ENCODE peak calls at places on chromosome 7, in seven cellular contexts. T is effector memory CD4-positive, alpha-beta T cell; I is A549; G is heart left ventricle; Z is neuronal stem cell; A is left lung; Y is psoas muscle. F is an unnamed sample.

GRCh38 chr7:114415054-114415997 is 711 bp downstream of the FOXP2 start:
- DNase-seq in T (no peak), I (no peak), G (no peak), Z (no peak), A (no peak), Y (no peak), F (no peak)

GRCh38 chr7:46786995-46787394 is 794.9 kb downstream of the TNS3 start:
- DNase-seq in T (no peak), I (no peak), G (no peak), Z (no peak), A (no peak), Y (no peak), F (no peak)

GRCh38 chr7:84705701-84706100 is 481.2 kb downstream of the SEMA3D start:
- DNase-seq in T (no peak), I (peak; percentile 26), G (no peak), Z (no peak), A (no peak), Y (no peak), F (no peak)

GRCh38 chr7:4962872-4963775 is 4.1 kb upstream of the MMD2 start:
- DNase-seq in T (no peak), I (no peak), G (no peak), Z (no peak), A (no peak), Y (no peak), F (no peak)

GRCh38 chr7:134454277-134454676 is 4.6 kb downstream of the AKR1B1 start:
- DNase-seq in T (no peak), I (no peak), G (no peak), Z (no peak), A (no peak), Y (no peak), F (no peak)

GRCh38 chr7:40733111-40733510 is 598.3 kb downstream of the SUGCT start:
- DNase-seq in T (no peak), I (peak; percentile 2), G (no peak), Z (no peak), A (no peak), Y (no peak), F (no peak)

GRCh38 chr7:43584200-43584586 is 1.3 kb downstream of the STK17A start:
- DNase-seq in T (no peak), I (peak; percentile 58), G (peak; percentile 34), Z (no peak), A (no peak), Y (no peak), F (no peak)

GRCh38 chr7:42144253-42145002 is 92.6 kb downstream of the GLI3 start:
- DNase-seq in T (no peak), I (no peak), G (no peak), Z (no peak), A (no peak), Y (no peak), F (no peak)

GRCh38 chr7:111951027-111951426 is 255.2 kb downstream of the DOCK4 start:
- DNase-seq in T (no peak), I (no peak), G (no peak), Z (no peak), A (no peak), Y (no peak), F (no peak)

GRCh38 chr7:64619705-64620104 is 46.2 kb upstream of the ZNF107 start:
- DNase-seq in T (no peak), I (no peak), G (no peak), Z (no peak), A (no peak), Y (no peak), F (no peak)

GRCh38 chr7:131040467-131040932 is 287.2 kb upstream of the MKLN1 start:
- DNase-seq in T (peak; percentile 48), I (peak; percentile 79), G (no peak), Z (peak; percentile 50), A (no peak), Y (no peak), F (no peak)

GRCh38 chr7:28708033-28708451 is 250.1 kb downstream of the TRIL start:
- DNase-seq in T (no peak), I (no peak), G (no peak), Z (no peak), A (no peak), Y (peak; percentile 58), F (no peak)

GRCh38 chr7:67841896-67842295 is 845.3 kb downstream of the TYW1 start:
- DNase-seq in T (no peak), I (no peak), G (no peak), Z (no peak), A (no peak), Y (no peak), F (no peak)

GRCh38 chr7:69757528-69757927 is 159.3 kb downstream of the AUTS2 start:
- DNase-seq in T (no peak), I (no peak), G (no peak), Z (no peak), A (no peak), Y (no peak), F (no peak)

GRCh38 chr7:136687693-136688322 is 180.6 kb upstream of the CHRM2 start:
- DNase-seq in T (no peak), I (peak; percentile 24), G (no peak), Z (peak; percentile 4), A (no peak), Y (no peak), F (no peak)

GRCh38 chr7:141071260-141071854 is 2.5 kb upstream of the TMEM178B start:
- DNase-seq in T (no peak), I (peak; percentile 34), G (peak; percentile 48), Z (peak; percentile 74), A (peak; percentile 59), Y (peak; percentile 74), F (no peak)

GRCh38 chr7:96093435-96093834 is 228.5 kb downstream of the SLC25A13 start:
- DNase-seq in T (no peak), I (peak; percentile 18), G (no peak), Z (no peak), A (no peak), Y (no peak), F (no peak)

GRCh38 chr7:97179454-97180104 is 62.1 kb downstream of the SDHAF3 start:
- DNase-seq in T (peak; percentile 27), I (peak; percentile 66), G (peak; percentile 26), Z (peak; percentile 53), A (no peak), Y (no peak), F (no peak)

GRCh38 chr7:158997471-158997870 is 141.1 kb downstream of the DYNC2I1 start:
- DNase-seq in T (no peak), I (no peak), G (no peak), Z (no peak), A (peak; percentile 65), Y (peak; percentile 50), F (no peak)

GRCh38 chr7:68969571-68969970 is 628.7 kb upstream of the AUTS2 start:
- DNase-seq in T (no peak), I (no peak), G (no peak), Z (no peak), A (no peak), Y (no peak), F (no peak)

GRCh38 chr7:5428470-5429252 is 5.0 kb upstream of the TNRC18 start:
- DNase-seq in T (no peak), I (no peak), G (peak; percentile 85), Z (no peak), A (peak; percentile 81), Y (peak; percentile 86), F (no peak)

GRCh38 chr7:66319373-66319979 is 114.3 kb downstream of the TPST1 start:
- DNase-seq in T (no peak), I (no peak), G (no peak), Z (no peak), A (no peak), Y (no peak), F (no peak)

GRCh38 chr7:149785402-149785801 is 12.0 kb upstream of the ZNF467 start:
- DNase-seq in T (no peak), I (no peak), G (no peak), Z (no peak), A (peak; percentile 76), Y (no peak), F (no peak)

GRCh38 chr7:45003789-45004188 is 3.8 kb downstream of the CCM2 start:
- DNase-seq in T (no peak), I (no peak), G (no peak), Z (no peak), A (no peak), Y (no peak), F (no peak)

GRCh38 chr7:45000096-45001032 is at the start of gene CCM2:
- DNase-seq in T (no peak), I (no peak), G (peak; percentile 84), Z (no peak), A (peak; percentile 91), Y (peak; percentile 81), F (no peak)

GRCh38 chr7:45001138-45001694 is 1.2 kb downstream of the CCM2 start:
- DNase-seq in T (peak; percentile 41), I (no peak), G (no peak), Z (no peak), A (no peak), Y (no peak), F (no peak)

GRCh38 chr7:44999245-45000095 is 531 bp upstream of the CCM2 start:
- DNase-seq in T (peak; percentile 99), I (peak; percentile 99), G (peak; percentile 100), Z (peak; percentile 99), A (peak; percentile 100), Y (peak; percentile 100), F (peak; percentile 100)

GRCh38 chr7:45001826-45002225 is 1.8 kb downstream of the CCM2 start:
- DNase-seq in T (no peak), I (no peak), G (no peak), Z (no peak), A (no peak), Y (no peak), F (no peak)
- H3K4me1 ChIP-seq in T (peaks cover 12% of the 10 kb centered on the region), I (peaks cover 10% of the 10 kb centered on the region), G (peaks cover 24% of the 10 kb centered on the region), Z (peaks cover 7% of the 10 kb centered on the region), A (peaks cover 19% of the 10 kb centered on the region), Y (peaks cover 24% of the 10 kb centered on the region), F (no peaks in the 10 kb centered on the region)

DNA sequence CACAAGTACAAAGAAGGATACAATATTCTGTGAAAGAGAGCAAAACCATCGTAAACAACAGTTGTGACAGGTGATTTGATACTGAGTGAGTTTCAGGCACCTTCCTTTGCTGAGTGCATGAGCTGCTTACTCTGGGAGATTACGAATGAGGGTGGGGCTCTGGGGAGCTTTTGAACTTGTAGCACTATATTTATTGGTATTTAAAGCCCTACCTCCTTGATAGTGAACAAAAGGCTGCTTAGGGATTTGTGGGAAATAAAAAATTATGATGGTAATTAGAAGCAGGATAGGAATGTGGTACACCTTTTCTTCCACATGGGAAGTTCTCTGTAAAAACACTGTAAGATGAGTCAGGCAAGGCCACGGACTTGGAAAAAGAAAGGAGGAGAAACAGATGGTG is 244.6 kb upstream of the SLC26A5 start:
- DNase-seq in T (no peak), I (no peak), G (no peak), Z (no peak), A (no peak), Y (no peak), F (no peak)
- H3K4me3 ChIP-seq in T (no peak overlapping the region), I (no peak overlapping the region), G (no peak overlapping the region), Z (no peak overlapping the region), A (no peak overlapping the region), Y (no peak overlapping the region), F (no peak overlapping the region)

GRCh38 chr7:151512353-151512752 is 7.3 kb downstream of the RHEB start:
- DNase-seq in T (no peak), I (no peak), G (no peak), Z (no peak), A (no peak), Y (no peak), F (no peak)
- H3K4me1 ChIP-seq in T (peaks cover 20% of the 10 kb centered on the region), I (peaks cover 37% of the 10 kb centered on the region), G (peaks cover 63% of the 10 kb centered on the region), Z (peaks cover 6% of the 10 kb centered on the region), A (peaks cover 20% of the 10 kb centered on the region), Y (peaks cover 87% of the 10 kb centered on the region), F (peaks cover 46% of the 10 kb centered on the region)

DNA sequence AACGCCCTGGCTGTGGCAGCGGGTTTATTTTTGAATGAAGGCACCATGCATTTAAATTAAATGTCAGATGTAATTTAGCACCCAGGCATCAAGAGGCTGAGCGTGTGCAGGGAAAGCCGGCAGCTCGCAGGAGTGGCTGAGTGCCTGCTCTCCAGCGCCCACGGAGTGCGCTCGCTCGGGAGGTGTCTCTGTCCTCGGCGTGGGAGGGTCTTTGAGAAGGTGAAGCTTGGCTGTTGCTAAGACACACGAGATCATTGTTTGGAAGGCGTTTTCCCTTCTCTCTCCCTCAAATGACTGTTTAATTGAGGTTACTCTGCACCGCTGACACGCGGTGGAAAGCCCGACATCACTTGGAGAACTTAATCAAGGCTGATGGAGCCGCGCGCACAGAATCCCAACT is 414.5 kb downstream of the DNAJB6 start:
- DNase-seq in T (no peak), I (no peak), G (no peak), Z (no peak), A (peak; percentile 48), Y (no peak), F (no peak)
- H3K4me3 ChIP-seq in T (no peak overlapping the region), I (no peak overlapping the region), G (no peak overlapping the region), Z (no peak overlapping the region), A (no peak overlapping the region), Y (no peak overlapping the region), F (no peak overlapping the region)